ENCODE peak calls at places on chromosomes 11 and 22, in ten cellular contexts. One of them, this sample, is unnamed.
A peak's percentile ranks its signal among the peaks of the same experiment; 100 is the strongest.

GRCh38 chr11:129440028-129440630 is 64.5 kb downstream of the BARX2 start:
- DNase-seq in retina: no peak
- DNase-seq in EL: no peak
- DNase-seq in CD8-positive, alpha-beta T cell: no peak
- DNase-seq in CD4-positive, CD25-positive, alpha-beta regulatory T cell: no peak
- DNase-seq in fibroblast of mammary gland: no peak
- DNase-seq in BE2C: no peak
- DNase-seq in right atrium auricular region: no peak
- DNase-seq in activated CD8-positive, alpha-beta memory T cell treated with anti-CD3 and anti-CD28 coated beads for 24 hours: no peak
- DNase-seq in lung: peak; percentile 38
- DNase-seq in this sample: no peak

GRCh38 chr11:72091292-72091691 is 10.6 kb downstream of the LRRC51 start:
- DNase-seq in fibroblast of mammary gland: peak; percentile 70
- DNase-seq in CD4-positive, CD25-positive, alpha-beta regulatory T cell: peak; percentile 54
- DNase-seq in activated CD8-positive, alpha-beta memory T cell treated with anti-CD3 and anti-CD28 coated beads for 24 hours: peak; percentile 82
- DNase-seq in retina: peak; percentile 64
- DNase-seq in right atrium auricular region: peak; percentile 75
- DNase-seq in CD8-positive, alpha-beta T cell: peak; percentile 72
- DNase-seq in lung: peak; percentile 79
- DNase-seq in BE2C: peak; percentile 79
- DNase-seq in EL: peak; percentile 61
- DNase-seq in this sample: no peak

GRCh38 chr22:49724893-49725489 is 102.7 kb downstream of the BRD1 start:
- DNase-seq in fibroblast of mammary gland: peak; percentile 11
- DNase-seq in retina: peak; percentile 94
- DNase-seq in EL: peak; percentile 21
- DNase-seq in CD8-positive, alpha-beta T cell: peak; percentile 68
- DNase-seq in lung: no peak
- DNase-seq in activated CD8-positive, alpha-beta memory T cell treated with anti-CD3 and anti-CD28 coated beads for 24 hours: peak; percentile 89
- DNase-seq in right atrium auricular region: peak; percentile 57
- DNase-seq in CD4-positive, CD25-positive, alpha-beta regulatory T cell: peak; percentile 34
- DNase-seq in BE2C: peak; percentile 74
- DNase-seq in this sample: peak; percentile 92

GRCh38 chr22:28977481-28977971 is 84.1 kb downstream of the C22orf31 start:
- DNase-seq in BE2C: no peak
- DNase-seq in lung: no peak
- DNase-seq in fibroblast of mammary gland: peak; percentile 32
- DNase-seq in retina: no peak
- DNase-seq in right atrium auricular region: no peak
- DNase-seq in EL: no peak
- DNase-seq in CD4-positive, CD25-positive, alpha-beta regulatory T cell: no peak
- DNase-seq in CD8-positive, alpha-beta T cell: no peak
- DNase-seq in activated CD8-positive, alpha-beta memory T cell treated with anti-CD3 and anti-CD28 coated beads for 24 hours: no peak
- DNase-seq in this sample: no peak

GRCh38 chr11:114044042-114044871 is 15.3 kb upstream of the ZBTB16 start:
- DNase-seq in BE2C: no peak
- DNase-seq in lung: no peak
- DNase-seq in CD8-positive, alpha-beta T cell: no peak
- DNase-seq in retina: no peak
- DNase-seq in right atrium auricular region: no peak
- DNase-seq in fibroblast of mammary gland: no peak
- DNase-seq in activated CD8-positive, alpha-beta memory T cell treated with anti-CD3 and anti-CD28 coated beads for 24 hours: no peak
- DNase-seq in EL: no peak
- DNase-seq in CD4-positive, CD25-positive, alpha-beta regulatory T cell: no peak
- DNase-seq in this sample: no peak

GRCh38 chr11:88307749-88308425 is 29.6 kb downstream of the CTSC start:
- DNase-seq in EL: no peak
- DNase-seq in CD8-positive, alpha-beta T cell: no peak
- DNase-seq in retina: no peak
- DNase-seq in activated CD8-positive, alpha-beta memory T cell treated with anti-CD3 and anti-CD28 coated beads for 24 hours: no peak
- DNase-seq in right atrium auricular region: no peak
- DNase-seq in BE2C: no peak
- DNase-seq in fibroblast of mammary gland: no peak
- DNase-seq in CD4-positive, CD25-positive, alpha-beta regulatory T cell: no peak
- DNase-seq in lung: no peak
- DNase-seq in this sample: no peak

GRCh38 chr11:2391663-2391975 is 8.9 kb upstream of the TSSC4 start:
- DNase-seq in lung: no peak
- DNase-seq in EL: no peak
- DNase-seq in retina: no peak
- DNase-seq in right atrium auricular region: no peak
- DNase-seq in activated CD8-positive, alpha-beta memory T cell treated with anti-CD3 and anti-CD28 coated beads for 24 hours: no peak
- DNase-seq in BE2C: no peak
- DNase-seq in fibroblast of mammary gland: no peak
- DNase-seq in CD4-positive, CD25-positive, alpha-beta regulatory T cell: no peak
- DNase-seq in CD8-positive, alpha-beta T cell: no peak
- DNase-seq in this sample: no peak

GRCh38 chr22:28674121-28674563 is 5.5 kb downstream of the TTC28 start:
- DNase-seq in CD4-positive, CD25-positive, alpha-beta regulatory T cell: no peak
- DNase-seq in EL: peak; percentile 66
- DNase-seq in retina: no peak
- DNase-seq in right atrium auricular region: no peak
- DNase-seq in lung: no peak
- DNase-seq in fibroblast of mammary gland: peak; percentile 76
- DNase-seq in activated CD8-positive, alpha-beta memory T cell treated with anti-CD3 and anti-CD28 coated beads for 24 hours: no peak
- DNase-seq in BE2C: no peak
- DNase-seq in CD8-positive, alpha-beta T cell: peak; percentile 30
- DNase-seq in this sample: no peak

GRCh38 chr11:13667245-13667644 is 1.2 kb upstream of the FAR1 start:
- DNase-seq in CD8-positive, alpha-beta T cell: no peak
- DNase-seq in retina: no peak
- DNase-seq in BE2C: no peak
- DNase-seq in fibroblast of mammary gland: peak; percentile 24
- DNase-seq in activated CD8-positive, alpha-beta memory T cell treated with anti-CD3 and anti-CD28 coated beads for 24 hours: no peak
- DNase-seq in right atrium auricular region: no peak
- DNase-seq in EL: peak; percentile 31
- DNase-seq in CD4-positive, CD25-positive, alpha-beta regulatory T cell: no peak
- DNase-seq in lung: no peak
- DNase-seq in this sample: no peak

GRCh38 chr11:416757-417621 is 2.2 kb upstream of the SIGIRR start:
- DNase-seq in CD4-positive, CD25-positive, alpha-beta regulatory T cell: no peak
- DNase-seq in CD8-positive, alpha-beta T cell: peak; percentile 50
- DNase-seq in EL: peak; percentile 49
- DNase-seq in fibroblast of mammary gland: no peak
- DNase-seq in right atrium auricular region: no peak
- DNase-seq in activated CD8-positive, alpha-beta memory T cell treated with anti-CD3 and anti-CD28 coated beads for 24 hours: peak; percentile 80
- DNase-seq in BE2C: no peak
- DNase-seq in lung: no peak
- DNase-seq in retina: peak; percentile 34
- DNase-seq in this sample: no peak

GRCh38 chr11:19083166-19083565 is 22.6 kb upstream of the MRGPRX2 start:
- DNase-seq in CD4-positive, CD25-positive, alpha-beta regulatory T cell: no peak
- DNase-seq in BE2C: no peak
- DNase-seq in CD8-positive, alpha-beta T cell: no peak
- DNase-seq in activated CD8-positive, alpha-beta memory T cell treated with anti-CD3 and anti-CD28 coated beads for 24 hours: no peak
- DNase-seq in fibroblast of mammary gland: no peak
- DNase-seq in retina: no peak
- DNase-seq in right atrium auricular region: no peak
- DNase-seq in lung: no peak
- DNase-seq in EL: no peak
- DNase-seq in this sample: no peak

GRCh38 chr11:70364745-70365535 is 33.4 kb upstream of the CTTN start:
- DNase-seq in EL: no peak
- DNase-seq in BE2C: no peak
- DNase-seq in retina: no peak
- DNase-seq in lung: no peak
- DNase-seq in CD8-positive, alpha-beta T cell: peak; percentile 54
- DNase-seq in right atrium auricular region: no peak
- DNase-seq in activated CD8-positive, alpha-beta memory T cell treated with anti-CD3 and anti-CD28 coated beads for 24 hours: peak; percentile 86
- DNase-seq in fibroblast of mammary gland: no peak
- DNase-seq in CD4-positive, CD25-positive, alpha-beta regulatory T cell: no peak
- DNase-seq in this sample: peak; percentile 70

GRCh38 chr11:69828971-69829344 is 9.7 kb upstream of the FGF3 start:
- DNase-seq in lung: no peak
- DNase-seq in CD4-positive, CD25-positive, alpha-beta regulatory T cell: no peak
- DNase-seq in retina: no peak
- DNase-seq in right atrium auricular region: no peak
- DNase-seq in fibroblast of mammary gland: no peak
- DNase-seq in BE2C: no peak
- DNase-seq in EL: no peak
- DNase-seq in activated CD8-positive, alpha-beta memory T cell treated with anti-CD3 and anti-CD28 coated beads for 24 hours: no peak
- DNase-seq in CD8-positive, alpha-beta T cell: no peak
- DNase-seq in this sample: no peak

GRCh38 chr11:76777325-76777724 is 5.8 kb upstream of the TSKU start:
- DNase-seq in CD8-positive, alpha-beta T cell: no peak
- DNase-seq in CD4-positive, CD25-positive, alpha-beta regulatory T cell: no peak
- DNase-seq in activated CD8-positive, alpha-beta memory T cell treated with anti-CD3 and anti-CD28 coated beads for 24 hours: no peak
- DNase-seq in right atrium auricular region: no peak
- DNase-seq in EL: no peak
- DNase-seq in fibroblast of mammary gland: no peak
- DNase-seq in BE2C: no peak
- DNase-seq in retina: no peak
- DNase-seq in lung: no peak
- DNase-seq in this sample: no peak

GRCh38 chr22:31055322-31056159 is 25.6 kb upstream of the SMTN start:
- DNase-seq in EL: peak; percentile 99
- DNase-seq in lung: peak; percentile 90
- DNase-seq in retina: peak; percentile 46
- DNase-seq in CD8-positive, alpha-beta T cell: no peak
- DNase-seq in right atrium auricular region: peak; percentile 93
- DNase-seq in fibroblast of mammary gland: peak; percentile 98
- DNase-seq in CD4-positive, CD25-positive, alpha-beta regulatory T cell: no peak
- DNase-seq in activated CD8-positive, alpha-beta memory T cell treated with anti-CD3 and anti-CD28 coated beads for 24 hours: no peak
- DNase-seq in BE2C: peak; percentile 64
- DNase-seq in this sample: peak; percentile 96

GRCh38 chr11:119691701-119692546 is 37.1 kb downstream of the NECTIN1 start:
- DNase-seq in CD4-positive, CD25-positive, alpha-beta regulatory T cell: no peak
- DNase-seq in activated CD8-positive, alpha-beta memory T cell treated with anti-CD3 and anti-CD28 coated beads for 24 hours: no peak
- DNase-seq in CD8-positive, alpha-beta T cell: no peak
- DNase-seq in EL: no peak
- DNase-seq in retina: no peak
- DNase-seq in BE2C: no peak
- DNase-seq in lung: no peak
- DNase-seq in right atrium auricular region: no peak
- DNase-seq in fibroblast of mammary gland: no peak
- DNase-seq in this sample: no peak

GRCh38 chr22:24134090-24134846 is 47.0 kb upstream of the SUSD2 start:
- DNase-seq in CD8-positive, alpha-beta T cell: peak; percentile 91
- DNase-seq in right atrium auricular region: no peak
- DNase-seq in EL: no peak
- DNase-seq in activated CD8-positive, alpha-beta memory T cell treated with anti-CD3 and anti-CD28 coated beads for 24 hours: peak; percentile 87
- DNase-seq in fibroblast of mammary gland: peak; percentile 33
- DNase-seq in CD4-positive, CD25-positive, alpha-beta regulatory T cell: no peak
- DNase-seq in lung: no peak
- DNase-seq in retina: peak; percentile 88
- DNase-seq in BE2C: peak; percentile 30
- DNase-seq in this sample: no peak

GRCh38 chr11:2991477-2992233 is 474 bp downstream of the NAP1L4 start:
- DNase-seq in BE2C: no peak
- DNase-seq in lung: peak; percentile 65
- DNase-seq in CD4-positive, CD25-positive, alpha-beta regulatory T cell: no peak
- DNase-seq in fibroblast of mammary gland: peak; percentile 34
- DNase-seq in right atrium auricular region: no peak
- DNase-seq in CD8-positive, alpha-beta T cell: no peak
- DNase-seq in retina: peak; percentile 86
- DNase-seq in EL: no peak
- DNase-seq in activated CD8-positive, alpha-beta memory T cell treated with anti-CD3 and anti-CD28 coated beads for 24 hours: no peak
- DNase-seq in this sample: peak; percentile 95

GRCh38 chr22:44337658-44338004 is 24.9 kb upstream of the SHISAL1 start:
- DNase-seq in CD4-positive, CD25-positive, alpha-beta regulatory T cell: no peak
- DNase-seq in fibroblast of mammary gland: peak; percentile 66
- DNase-seq in lung: no peak
- DNase-seq in BE2C: peak; percentile 73
- DNase-seq in retina: no peak
- DNase-seq in CD8-positive, alpha-beta T cell: no peak
- DNase-seq in activated CD8-positive, alpha-beta memory T cell treated with anti-CD3 and anti-CD28 coated beads for 24 hours: no peak
- DNase-seq in right atrium auricular region: peak; percentile 76
- DNase-seq in EL: peak; percentile 67
- DNase-seq in this sample: no peak

GRCh38 chr11:45859661-45860140 is 12.4 kb downstream of the CRY2 start:
- DNase-seq in CD4-positive, CD25-positive, alpha-beta regulatory T cell: no peak
- DNase-seq in activated CD8-positive, alpha-beta memory T cell treated with anti-CD3 and anti-CD28 coated beads for 24 hours: no peak
- DNase-seq in fibroblast of mammary gland: peak; percentile 98
- DNase-seq in EL: peak; percentile 96
- DNase-seq in right atrium auricular region: peak; percentile 94
- DNase-seq in CD8-positive, alpha-beta T cell: no peak
- DNase-seq in BE2C: peak; percentile 86
- DNase-seq in lung: peak; percentile 93
- DNase-seq in retina: peak; percentile 82
- DNase-seq in this sample: peak; percentile 96

GRCh38 chr11:78957481-78958245 is 383.0 kb upstream of the NARS2 start:
- DNase-seq in CD4-positive, CD25-positive, alpha-beta regulatory T cell: no peak
- DNase-seq in EL: peak; percentile 12
- DNase-seq in right atrium auricular region: no peak
- DNase-seq in retina: no peak
- DNase-seq in activated CD8-positive, alpha-beta memory T cell treated with anti-CD3 and anti-CD28 coated beads for 24 hours: no peak
- DNase-seq in lung: no peak
- DNase-seq in CD8-positive, alpha-beta T cell: no peak
- DNase-seq in BE2C: no peak
- DNase-seq in fibroblast of mammary gland: peak; percentile 66
- DNase-seq in this sample: no peak

GRCh38 chr11:46207270-46207669 is 70.2 kb upstream of the CREB3L1 start:
- DNase-seq in CD8-positive, alpha-beta T cell: no peak
- DNase-seq in lung: no peak
- DNase-seq in right atrium auricular region: no peak
- DNase-seq in activated CD8-positive, alpha-beta memory T cell treated with anti-CD3 and anti-CD28 coated beads for 24 hours: no peak
- DNase-seq in CD4-positive, CD25-positive, alpha-beta regulatory T cell: no peak
- DNase-seq in BE2C: no peak
- DNase-seq in EL: no peak
- DNase-seq in retina: no peak
- DNase-seq in fibroblast of mammary gland: no peak
- DNase-seq in this sample: no peak

GRCh38 chr11:76693791-76694190 is 23.2 kb upstream of the LRRC32 start:
- DNase-seq in fibroblast of mammary gland: no peak
- DNase-seq in right atrium auricular region: no peak
- DNase-seq in lung: no peak
- DNase-seq in CD8-positive, alpha-beta T cell: no peak
- DNase-seq in BE2C: no peak
- DNase-seq in retina: no peak
- DNase-seq in EL: no peak
- DNase-seq in activated CD8-positive, alpha-beta memory T cell treated with anti-CD3 and anti-CD28 coated beads for 24 hours: no peak
- DNase-seq in CD4-positive, CD25-positive, alpha-beta regulatory T cell: no peak
- DNase-seq in this sample: no peak

This sample was measured in esophagus muscularis mucosa.